ENCODE peak calls at places on chromosomes 5 and 9, in four cellular contexts. L, A, W and J are unnamed samples.

GRCh38 chr9:133347515-133347984 is 381 bp downstream of the MED22 start:
- DNase-seq in L (peak; percentile 83), A (no peak), W (no peak), J (peak; percentile 45)

GRCh38 chr5:137192293-137192743 is 306.8 kb downstream of the SPOCK1 start:
- DNase-seq in L (no peak), A (no peak), W (peak; percentile 73), J (peak; percentile 69)

GRCh38 chr9:32672478-32672877 is 37.0 kb upstream of the TAF1L start:
- DNase-seq in L (no peak), A (no peak), W (peak; percentile 79), J (peak; percentile 67)

GRCh38 chr5:160496784-160497183 is 75.1 kb downstream of the PTTG1 start:
- DNase-seq in L (no peak), A (no peak), W (peak; percentile 29), J (no peak)

GRCh38 chr9:84339523-84339922 is 1.0 kb downstream of the SLC28A3 start:
- DNase-seq in L (no peak), A (no peak), W (no peak), J (no peak)

GRCh38 chr5:146909496-146910068 is 31.0 kb upstream of the PPP2R2B start:
- DNase-seq in L (no peak), A (no peak), W (no peak), J (no peak)

GRCh38 chr5:945691-946541 is 53.2 kb downstream of the TRIP13 start:
- DNase-seq in L (no peak), A (no peak), W (no peak), J (no peak)

GRCh38 chr9:121676916-121677315 is 25.5 kb downstream of the DAB2IP start:
- DNase-seq in L (no peak), A (no peak), W (no peak), J (no peak)

GRCh38 chr9:92887880-92888338 is 10.1 kb upstream of the ZNF484 start:
- DNase-seq in L (no peak), A (no peak), W (no peak), J (no peak)

GRCh38 chr5:136840601-136841000 is 475.3 kb upstream of the TRPC7 start:
- DNase-seq in L (no peak), A (no peak), W (no peak), J (no peak)

GRCh38 chr5:158943057-158943456 is 156.7 kb downstream of the EBF1 start:
- DNase-seq in L (no peak), A (peak; percentile 18), W (peak; percentile 91), J (peak; percentile 90)

GRCh38 chr5:72611111-72611724 is 104.0 kb upstream of the ZNF366 start:
- DNase-seq in L (peak; percentile 69), A (peak; percentile 43), W (peak; percentile 74), J (peak; percentile 78)

GRCh38 chr9:129023908-129024233 is 4.3 kb downstream of the SH3GLB2 start:
- DNase-seq in L (no peak), A (no peak), W (no peak), J (no peak)

GRCh38 chr9:74742792-74743389 is 144.8 kb downstream of the TRPM6 start:
- DNase-seq in L (peak; percentile 12), A (peak; percentile 2), W (peak; percentile 24), J (peak; percentile 15)

GRCh38 chr5:157109744-157110143 is 900 bp upstream of the HAVCR2 start:
- DNase-seq in L (no peak), A (no peak), W (no peak), J (no peak)

GRCh38 chr5:6950250-6950649 is 237.0 kb downstream of the TENT4A start:
- DNase-seq in L (no peak), A (no peak), W (no peak), J (no peak)

GRCh38 chr9:109117856-109118801 is 1.6 kb downstream of the TMEM245 start:
- DNase-seq in L (peak; percentile 89), A (peak; percentile 65), W (peak; percentile 89), J (peak; percentile 81)

GRCh38 chr5:96236831-96237230 is 196.2 kb downstream of the PCSK1 start:
- DNase-seq in L (no peak), A (no peak), W (no peak), J (no peak)

GRCh38 chr5:115549154-115549553 is 4.6 kb upstream of the FEM1C start:
- DNase-seq in L (peak; percentile 34), A (peak; percentile 45), W (peak; percentile 19), J (peak; percentile 21)

GRCh38 chr5:143037071-143037470 is 266.9 kb downstream of the ARHGAP26 start:
- DNase-seq in L (no peak), A (no peak), W (no peak), J (no peak)

GRCh38 chr5:15044521-15044920 is 172.9 kb upstream of the ANKH start:
- DNase-seq in L (no peak), A (no peak), W (no peak), J (no peak)

GRCh38 chr5:180717989-180718388 is 21.9 kb downstream of the OR2Y1 start:
- DNase-seq in L (no peak), A (no peak), W (no peak), J (no peak)

GRCh38 chr9:136119259-136120118 is 814 bp upstream of the TMEM250 start:
- DNase-seq in L (peak; percentile 50), A (peak; percentile 82), W (peak; percentile 19), J (peak; percentile 68)

GRCh38 chr9:70466976-70467551 is 52.6 kb upstream of the KLF9 start:
- DNase-seq in L (peak; percentile 13), A (no peak), W (peak; percentile 92), J (no peak)

GRCh38 chr5:29054694-29055093 is 2016.3 kb upstream of the CDH9 start:
- DNase-seq in L (no peak), A (no peak), W (no peak), J (no peak)

GRCh38 chr5:159155960-159156359 is 53.4 kb downstream of the RNF145 start:
- DNase-seq in L (no peak), A (no peak), W (no peak), J (no peak)

DNA sequence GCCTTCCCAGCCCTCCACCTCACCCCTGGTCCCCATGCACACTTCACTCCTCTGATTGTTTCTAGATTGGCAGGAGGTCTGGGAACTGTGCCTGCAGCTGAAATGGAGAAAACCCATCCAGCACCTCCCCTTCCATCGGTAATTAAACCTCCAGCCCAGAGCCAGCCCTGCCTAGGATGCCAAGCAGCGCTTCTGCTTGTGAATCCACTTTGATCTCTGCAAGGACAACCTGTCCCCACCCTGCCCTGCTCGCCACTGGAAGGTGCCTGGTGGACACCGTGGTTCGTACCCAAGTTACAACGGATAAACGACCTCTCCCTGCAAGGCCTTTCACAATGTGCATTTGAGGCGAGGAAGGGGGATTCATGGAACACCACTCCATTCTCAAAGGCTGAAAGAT is 50.6 kb downstream of the IRX2 start:
- DNase-seq in L (no peak), A (no peak), W (no peak), J (no peak)
- TF ChIP-seq MAZ in L (no peak), A (no peak), W (no peak), J (no peak)

DNA sequence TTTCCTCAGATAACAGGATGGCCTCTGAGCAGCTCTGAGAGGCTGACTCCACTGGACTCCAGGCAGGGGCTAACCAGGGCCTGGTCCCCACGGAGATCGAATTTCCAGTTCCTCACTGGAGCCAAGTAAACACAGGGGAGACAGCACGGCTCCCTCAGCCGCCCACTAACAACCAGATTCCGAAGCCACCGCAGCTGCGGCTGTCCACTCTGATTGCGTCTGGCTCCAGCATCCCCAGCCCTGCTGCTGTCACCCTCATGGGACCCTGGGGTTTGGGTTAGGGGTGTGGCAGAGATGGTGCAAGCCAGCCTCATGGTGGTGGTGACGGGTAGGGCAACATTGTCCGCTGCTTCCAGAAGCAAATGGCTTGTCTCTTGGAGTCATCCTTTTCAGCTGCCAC is 172.6 kb downstream of the RGS3 start:
- DNase-seq in L (no peak), A (peak; percentile 55), W (peak; percentile 91), J (no peak)
- TF ChIP-seq MAZ in L (no peak), A (no peak), W (peak; percentile 59), J (no peak)

GRCh38 chr5:103490340-103490739 is 72.2 kb downstream of the NUDT12 start:
- DNase-seq in L (no peak), A (no peak), W (no peak), J (no peak)

GRCh38 chr5:103487822-103488493 is 74.6 kb downstream of the NUDT12 start:
- DNase-seq in L (no peak), A (no peak), W (no peak), J (no peak)

GRCh38 chr5:103489293-103489692 is 73.3 kb downstream of the NUDT12 start:
- DNase-seq in L (no peak), A (no peak), W (no peak), J (no peak)

DNA sequence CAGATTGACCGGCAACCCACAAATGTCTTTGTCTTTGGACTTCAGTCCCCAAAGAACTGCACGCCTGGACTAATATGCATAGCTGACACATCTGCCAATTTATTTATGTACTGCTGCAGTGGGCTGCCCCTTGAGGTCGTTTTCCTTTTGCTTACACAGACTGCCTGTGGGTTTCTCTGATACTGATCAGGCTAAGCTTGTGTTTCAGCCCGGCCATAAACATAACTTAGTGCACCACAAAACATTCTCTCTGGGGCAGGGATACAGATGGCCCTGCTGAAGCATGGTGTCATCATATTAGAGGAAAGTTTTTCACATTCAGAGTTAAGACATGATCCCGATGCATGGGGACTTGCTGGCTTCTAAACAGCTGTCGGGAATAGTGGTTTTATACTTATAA is 75.3 kb downstream of the NUDT12 start:
- DNase-seq in L (no peak), A (no peak), W (peak; percentile 12), J (no peak)
- TF ChIP-seq MAZ in L (no peak), A (no peak), W (no peak), J (no peak)

DNA sequence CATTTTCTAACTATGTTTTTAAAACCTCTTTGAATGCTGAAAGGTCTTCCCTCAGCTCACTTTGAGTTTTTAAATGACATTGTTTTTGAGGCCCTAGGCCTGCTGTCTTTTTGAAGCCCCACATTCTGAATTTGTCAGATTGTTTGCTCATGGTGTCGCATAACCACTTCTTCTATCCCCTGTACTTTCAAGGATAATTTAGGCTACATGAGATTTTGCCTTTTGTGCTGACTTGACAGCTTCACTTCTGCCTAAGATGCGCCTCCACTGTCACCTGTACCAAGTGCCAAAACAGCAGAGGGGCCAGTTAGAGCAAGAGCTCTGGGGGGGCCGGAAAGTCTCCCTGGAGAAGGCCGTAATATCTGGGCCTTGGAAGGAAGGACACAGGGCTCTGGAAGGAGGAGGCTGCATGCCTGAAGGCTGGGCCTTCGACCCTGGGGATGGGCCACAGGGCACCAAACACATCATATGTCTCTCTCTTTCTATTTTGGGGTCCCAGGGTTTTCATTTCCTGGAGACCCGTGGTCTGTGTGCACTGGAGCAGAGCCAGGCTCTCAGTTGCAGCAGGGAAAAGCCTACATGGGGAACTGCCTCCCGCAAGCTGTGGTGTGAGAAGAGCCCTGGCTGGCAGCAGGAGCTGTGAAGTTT is 49.1 kb downstream of the NDST1 start:
- DNase-seq in L (no peak), A (no peak), W (no peak), J (no peak)
- TF ChIP-seq MAZ in L (no peak), A (no peak), W (no peak), J (no peak)

GRCh38 chr5:172123269-172123692 is 64.7 kb downstream of the STK10 start:
- DNase-seq in L (no peak), A (peak; percentile 55), W (peak; percentile 67), J (peak; percentile 44)
- TF ChIP-seq MAZ in L (no peak), A (no peak), W (no peak), J (no peak)